ENCODE peak calls at places on chromosomes 7 and 10, in four cellular contexts. H is cardiac muscle cell, V is bronchial epithelial cell, L is GM12864. J is an unnamed sample.

GRCh38 chr7:37806152-37806551 is 42.2 kb upstream of the NME8 start:
- DNase-seq in H (no peak), L (no peak), V (no peak), J (no peak)

GRCh38 chr10:3148994-3149393 is 23.6 kb downstream of the PITRM1 start:
- DNase-seq in H (no peak), V (no peak), L (no peak), J (no peak)

GRCh38 chr7:82204694-82205093 is 238.9 kb downstream of the CACNA2D1 start:
- DNase-seq in H (no peak), L (no peak), V (peak), J (no peak)

GRCh38 chr7:17564678-17565209 is 266.3 kb downstream of the AHR start:
- DNase-seq in L (no peak), H (no peak), V (peak), J (no peak)

GRCh38 chr10:71268247-71268691 is 50.8 kb upstream of the SLC29A3 start:
- DNase-seq in H (peak), L (no peak), V (peak), J (no peak)

GRCh38 chr10:16843252-16843870 is 26.1 kb upstream of the RSU1 start:
- DNase-seq in L (peak), V (peak), H (peak), J (peak)

GRCh38 chr7:158325530-158326381 is 261.9 kb downstream of the PTPRN2 start:
- DNase-seq in H (peak), L (no peak), V (peak), J (peak)

GRCh38 chr7:37491919-37492694 is 43.4 kb upstream of the ELMO1 start:
- DNase-seq in L (no peak), V (no peak), H (peak), J (no peak)

GRCh38 chr10:62019013-62019684 is 117.7 kb downstream of the ARID5B start:
- DNase-seq in L (no peak), V (peak), H (no peak), J (no peak)

GRCh38 chr7:18356195-18356645 is 139.3 kb upstream of the HDAC9 start:
- DNase-seq in H (peak), V (peak), L (no peak), J (no peak)

GRCh38 chr10:112628951-112629604 is 182.1 kb downstream of the VTI1A start:
- DNase-seq in H (no peak), L (no peak), V (no peak), J (no peak)

GRCh38 chr10:76149602-76150138 is 718.2 kb downstream of the LRMDA start:
- DNase-seq in L (no peak), H (no peak), V (no peak), J (no peak)

GRCh38 chr10:120978589-120979252 is 127.6 kb downstream of the WDR11 start:
- DNase-seq in L (no peak), V (peak), H (no peak), J (no peak)

GRCh38 chr7:37425504-37425903 is 23.2 kb downstream of the ELMO1 start:
- DNase-seq in L (no peak), H (no peak), V (no peak), J (no peak)

GRCh38 chr7:100158229-100159098 is at the start of gene TRAPPC14:
- DNase-seq in V (peak), L (peak), H (peak), J (no peak)

GRCh38 chr7:106057962-106058901 is 53.9 kb downstream of the SYPL1 start:
- DNase-seq in L (peak), H (no peak), V (peak), J (peak)

GRCh38 chr10:67864560-67865371 is 19.7 kb upstream of the SIRT1 start:
- DNase-seq in L (no peak), V (no peak), H (no peak), J (no peak)

GRCh38 chr7:50793115-50793946 is 10.6 kb upstream of the GRB10 start:
- DNase-seq in V (no peak), L (no peak), H (peak), J (no peak)

GRCh38 chr7:93551931-93552330 is 22.6 kb downstream of the CALCR start:
- DNase-seq in V (no peak), H (no peak), L (no peak), J (no peak)

GRCh38 chr10:4588824-4589223 is 237.2 kb upstream of the AKR1E2 start:
- DNase-seq in H (no peak), V (no peak), L (no peak), J (no peak)

GRCh38 chr10:78255796-78256638 is 222.4 kb downstream of the RPS24 start:
- DNase-seq in V (peak), L (no peak), H (peak), J (peak)

GRCh38 chr10:48447356-48448215 is 141.1 kb downstream of the MAPK8 start:
- DNase-seq in H (no peak), L (no peak), V (no peak), J (no peak)

GRCh38 chr7:101614939-101615302 is 14.2 kb downstream of the MYL10 start:
- DNase-seq in H (no peak), L (no peak), V (peak), J (no peak)

GRCh38 chr10:23314835-23315239 is 29.8 kb downstream of the C10orf67 start:
- DNase-seq in V (peak), H (peak), L (peak), J (peak)

GRCh38 chr10:102646610-102647432 is 2.5 kb downstream of the TRIM8 start:
- DNase-seq in V (no peak), H (peak), L (no peak), J (no peak)

GRCh38 chr10:82564353-82565218 is 689.6 kb downstream of the NRG3 start:
- DNase-seq in L (no peak), V (no peak), H (no peak), J (no peak)

GRCh38 chr10:122152544-122152943 is 118.6 kb upstream of the BTBD16 start:
- DNase-seq in V (no peak), H (no peak), L (no peak), J (no peak)

GRCh38 chr10:1195828-1196227 is 139.6 kb downstream of the WDR37 start:
- DNase-seq in V (no peak), H (no peak), L (no peak), J (no peak)

GRCh38 chr10:50600831-50601466 is 22.8 kb downstream of the SGMS1 start:
- DNase-seq in L (no peak), V (no peak), H (no peak), J (no peak)

GRCh38 chr7:42886866-42887509 is 24.9 kb downstream of the C7orf25 start:
- DNase-seq in L (no peak), H (no peak), V (peak), J (no peak)
- H3K4me3 ChIP-seq in L (no peak), H (peak), V (no peak), J (peak)

DNA sequence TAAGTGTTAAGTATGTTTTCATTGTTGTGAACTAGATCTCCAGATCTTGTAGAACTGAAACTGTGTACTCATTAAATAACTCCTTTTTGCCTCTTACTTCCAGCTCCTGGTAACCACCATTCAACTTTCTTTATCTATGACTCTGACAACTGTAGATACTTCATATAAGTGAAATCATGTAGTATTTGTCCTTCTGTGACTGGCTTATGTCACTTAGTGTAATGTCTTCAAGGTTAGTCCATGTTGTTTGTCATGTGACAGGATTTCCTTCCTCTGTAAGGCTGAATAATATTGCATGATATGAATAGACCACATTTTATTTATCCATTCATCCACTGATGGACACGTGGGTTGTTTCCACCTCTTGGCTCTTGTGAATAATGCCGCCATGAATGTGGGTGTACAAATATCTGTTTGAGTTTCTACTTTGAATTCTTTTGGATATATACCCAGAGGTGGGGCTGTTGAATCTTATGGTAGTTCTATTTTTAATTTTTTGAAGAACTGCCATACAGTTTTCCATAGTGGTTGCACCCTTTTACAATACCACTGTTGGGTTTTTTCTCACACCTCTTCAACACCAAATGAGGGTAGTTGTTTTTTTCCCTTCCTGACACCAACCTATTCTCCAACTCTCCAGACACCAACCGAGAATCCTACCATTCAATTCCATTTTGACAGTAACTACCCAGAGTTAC is 10.7 kb upstream of the FMC1 start:
- DNase-seq in L (no peak), V (no peak), H (no peak), J (no peak)
- TF ChIP-seq CTCF in L (no peak), V (no peak), H (no peak), J (no peak)

DNA sequence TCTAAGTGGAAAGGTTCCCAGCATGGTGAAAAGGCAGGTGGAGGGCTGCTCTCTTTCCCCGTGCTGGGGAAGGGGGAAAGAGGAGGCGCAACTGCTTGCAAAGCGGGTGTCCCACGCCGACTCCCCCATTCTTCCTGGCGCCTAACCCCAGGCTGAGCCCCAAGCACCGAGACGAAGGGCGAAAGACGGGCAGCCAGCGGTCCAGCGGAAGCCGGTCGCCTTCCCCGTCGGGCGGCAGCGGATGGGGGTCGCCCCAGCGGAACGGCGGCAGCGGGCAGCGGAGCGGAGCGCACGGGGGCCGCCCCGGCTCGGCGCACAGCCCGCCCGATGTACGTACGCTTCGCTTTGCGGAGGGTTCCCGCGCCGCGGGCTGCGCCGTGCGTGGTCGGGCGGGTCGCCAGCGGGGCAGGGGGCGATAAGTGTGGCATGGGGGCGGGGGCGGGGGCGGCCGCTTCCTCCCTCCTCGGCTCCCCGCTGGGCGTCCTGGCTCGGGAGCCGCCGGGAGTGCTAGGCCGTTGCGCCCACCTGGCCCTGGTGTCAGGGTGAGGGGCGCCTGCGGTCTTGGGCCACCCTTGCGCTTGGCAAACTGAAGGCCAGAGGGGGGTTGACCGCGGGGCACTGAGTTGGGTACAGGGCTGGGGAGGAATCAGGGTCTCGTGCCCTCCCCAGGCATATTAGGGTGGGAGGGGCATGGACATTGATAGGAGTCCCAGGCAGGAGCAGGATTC is 35.2 kb upstream of the HSPB1 start:
- DNase-seq in V (no peak), L (no peak), H (peak), J (no peak)
- H3K4me3 ChIP-seq in V (no peak), L (peak), H (peak), J (peak)

DNA sequence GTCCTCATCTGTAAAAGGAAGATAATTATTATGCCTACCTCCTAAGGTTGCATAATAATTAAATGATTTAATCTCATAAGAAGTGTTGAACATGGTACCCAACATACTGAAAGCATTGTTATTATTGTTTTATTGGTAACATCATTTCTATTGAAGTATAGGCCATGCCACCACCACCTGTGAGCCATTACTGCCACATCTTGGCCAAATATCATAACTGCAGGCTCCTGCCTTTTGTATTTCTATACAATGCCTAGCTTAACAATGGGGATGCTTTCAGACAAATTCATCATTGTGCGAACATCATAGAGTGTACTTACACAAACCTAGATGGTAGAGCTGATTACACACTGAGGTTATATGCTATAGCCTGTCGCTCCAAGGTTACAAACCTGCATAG is 61.1 kb upstream of the NPSR1 start:
- DNase-seq in V (peak), H (peak), L (no peak), J (no peak)
- TF ChIP-seq CTCF in V (peak), H (peak), L (no peak), J (peak)

GRCh38 chr10:126924915-126925300 is 19.7 kb downstream of the DOCK1 start:
- DNase-seq in V (peak), H (no peak), L (no peak), J (no peak)
- H3K4me3 ChIP-seq in V (no peak), H (no peak), L (no peak), J (no peak)

GRCh38 chr10:10699427-10699826 is 318.2 kb upstream of the CELF2 start:
- DNase-seq in V (no peak), H (no peak), L (no peak), J (no peak)
- TF ChIP-seq CTCF in V (no peak), H (no peak), L (no peak), J (no peak)

J was measured in LNCaP clone FGC.